ENCODE peak calls at places on chromosomes 11 and 22, in five cellular contexts. P, Z, C, W and I are unnamed samples. For H3K27me3, the result is how much of the 10 kb centered on the place peaks cover.

GRCh38 chr22:26713823-26714449 is 56.5 kb downstream of the MIAT start:
- DNase-seq in P (no peak), Z (no peak), C (no peak), W (no peak), I (no peak)

GRCh38 chr11:92707665-92708064 is 261.8 kb upstream of the MTNR1B start:
- DNase-seq in P (no peak), Z (no peak), C (no peak), W (no peak), I (no peak)

GRCh38 chr11:66080055-66080817 is 10.2 kb downstream of the PACS1 start:
- DNase-seq in P (peak), Z (peak), C (no peak), W (peak), I (no peak)

GRCh38 chr22:43018615-43019014 is 3.7 kb upstream of the PACSIN2 start:
- DNase-seq in P (no peak), Z (no peak), C (no peak), W (no peak), I (no peak)

GRCh38 chr22:49791682-49792081 is 36.0 kb downstream of the BRD1 start:
- DNase-seq in P (no peak), Z (no peak), C (no peak), W (no peak), I (no peak)

GRCh38 chr11:118629761-118630661 is 22.6 kb downstream of the PHLDB1 start:
- DNase-seq in P (no peak), Z (no peak), C (no peak), W (no peak), I (no peak)

GRCh38 chr11:124085583-124085982 is 29.7 kb upstream of the VWA5A start:
- DNase-seq in P (no peak), Z (no peak), C (no peak), W (peak), I (no peak)

GRCh38 chr22:37180531-37181231 is 7.4 kb downstream of the C1QTNF6 start:
- DNase-seq in P (no peak), Z (no peak), C (no peak), W (no peak), I (no peak)

GRCh38 chr11:114180301-114181055 is 115.7 kb upstream of the NNMT start:
- DNase-seq in P (no peak), Z (no peak), C (peak), W (no peak), I (no peak)

GRCh38 chr11:8363924-8364323 is 100.2 kb upstream of the LMO1 start:
- DNase-seq in P (no peak), Z (no peak), C (no peak), W (no peak), I (no peak)

GRCh38 chr11:38345286-38345685 is 1747.2 kb upstream of the RAG2 start:
- DNase-seq in P (no peak), Z (no peak), C (no peak), W (no peak), I (no peak)

GRCh38 chr11:62928011-62928410 is 6.8 kb upstream of the CHRM1 start:
- DNase-seq in P (no peak), Z (no peak), C (peak), W (no peak), I (no peak)

GRCh38 chr11:97502201-97502600 is 1112.4 kb downstream of the JRKL start:
- DNase-seq in P (no peak), Z (no peak), C (no peak), W (no peak), I (no peak)

GRCh38 chr11:65778901-65779668 is 1.7 kb downstream of the AP5B1 start:
- DNase-seq in P (no peak), Z (no peak), C (no peak), W (no peak), I (no peak)

DNA sequence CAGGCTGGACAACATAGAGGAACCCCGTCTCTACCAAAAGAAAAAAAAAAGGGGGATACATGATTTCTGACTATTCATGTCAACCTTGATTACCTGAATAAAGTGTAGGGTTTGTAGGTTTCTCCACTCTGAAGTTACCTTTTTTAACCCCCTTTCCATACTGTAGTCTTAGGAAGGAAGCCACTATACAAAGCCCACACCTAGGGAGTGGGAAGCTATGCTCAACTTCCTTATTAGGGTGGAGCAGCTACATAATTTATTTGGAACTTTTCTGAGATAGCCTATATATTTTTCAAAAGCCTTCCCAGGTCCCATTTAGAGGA is 579 bp upstream of the ATP6V1E1 start:
- DNase-seq in P (no peak), Z (no peak), C (no peak), W (no peak), I (no peak)
- H3K27me3 ChIP-seq in P (under half), Z (under half), C (under half), W (under half), I (under half)

GRCh38 chr22:35170716-35171697 is 86.3 kb upstream of the HMGXB4 start:
- DNase-seq in P (no peak), Z (no peak), C (no peak), W (no peak), I (no peak)
- TF ChIP-seq CTCF in P (no peak), Z (no peak), C (no peak), W (no peak), I (no peak)

DNA sequence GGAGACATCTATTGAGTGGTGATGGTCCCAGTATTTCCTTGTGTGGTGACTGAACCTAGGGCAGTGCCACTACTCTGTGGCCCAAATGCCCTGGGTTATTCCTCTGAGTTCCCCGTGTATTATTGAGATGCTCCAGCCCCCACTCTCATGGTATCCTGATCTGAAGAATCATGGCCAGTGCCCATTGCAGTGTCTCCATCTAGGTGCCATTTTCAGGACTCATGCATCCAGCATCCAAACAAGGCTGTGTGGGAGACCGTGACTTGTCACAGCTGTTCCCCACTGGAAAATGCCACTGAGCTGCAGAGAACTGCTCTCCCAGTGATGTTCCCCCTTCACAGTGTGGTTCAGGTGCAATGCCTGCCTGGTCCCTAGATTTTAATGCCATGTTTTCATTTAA is 24.7 kb downstream of the GGTLC2 start:
- DNase-seq in P (no peak), Z (no peak), C (no peak), W (no peak), I (no peak)
- H3K27me3 ChIP-seq in P (under half), Z (under half), C (half or more), W (under half), I (half or more)

GRCh38 chr11:46890665-46891064 is 27.7 kb downstream of the LRP4 start:
- DNase-seq in P (no peak), Z (no peak), C (no peak), W (peak), I (no peak)

GRCh38 chr11:46889251-46889650 is 29.1 kb downstream of the LRP4 start:
- DNase-seq in P (no peak), Z (no peak), C (no peak), W (no peak), I (no peak)

GRCh38 chr11:46888636-46889035 is 29.7 kb downstream of the LRP4 start:
- DNase-seq in P (no peak), Z (no peak), C (no peak), W (no peak), I (no peak)

GRCh38 chr11:46892109-46892508 is 26.2 kb downstream of the LRP4 start:
- DNase-seq in P (no peak), Z (no peak), C (no peak), W (no peak), I (no peak)

DNA sequence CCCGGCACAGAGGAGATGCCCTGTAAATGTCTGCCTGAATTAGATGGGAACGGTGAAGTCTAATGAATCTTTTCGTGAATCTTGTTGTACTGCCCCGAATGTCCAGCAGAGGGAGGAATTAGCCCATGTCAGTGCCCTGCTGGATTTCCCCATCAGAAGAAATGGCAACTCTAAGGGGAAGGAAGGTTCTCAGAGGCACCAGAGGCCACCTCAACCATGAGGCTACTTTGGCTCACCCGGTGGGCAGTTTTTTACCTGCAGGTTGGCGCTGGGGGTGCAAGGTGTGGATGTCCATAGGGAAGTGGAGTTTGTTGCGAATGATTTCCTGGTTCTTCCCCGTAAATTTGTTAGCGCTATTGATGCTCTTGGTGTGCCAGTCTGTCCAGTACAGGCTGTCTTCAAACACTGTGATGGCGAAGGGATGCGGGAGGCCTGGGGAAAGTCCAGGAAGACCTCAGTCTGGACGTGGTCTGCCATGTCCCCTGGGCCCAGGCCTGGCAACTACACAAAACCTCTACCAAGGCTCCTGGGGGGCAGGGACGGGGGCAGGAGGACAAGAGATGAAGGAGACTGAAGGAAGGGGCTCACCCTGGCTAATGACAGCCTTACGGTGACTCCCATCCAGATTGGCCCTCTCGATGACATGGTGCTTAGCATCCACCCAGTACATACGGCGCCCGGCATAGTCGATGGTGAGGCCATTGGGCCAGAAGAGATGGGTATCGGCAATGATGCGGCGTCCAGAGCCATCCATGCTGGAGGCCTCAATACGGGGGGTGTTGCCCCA is 28.5 kb downstream of the LRP4 start:
- DNase-seq in P (peak), Z (peak), C (peak), W (peak), I (peak)
- TF ChIP-seq CTCF in P (peak), Z (peak), C (peak), W (peak), I (peak)

GRCh38 chr11:17876827-17877226 is 136.0 kb downstream of the SERGEF start:
- DNase-seq in P (no peak), Z (no peak), C (no peak), W (no peak), I (no peak)
- H3K27me3 ChIP-seq in P (under half), Z (under half), C (under half), W (under half), I (under half)

GRCh38 chr11:116244889-116245288 is 527.9 kb downstream of the BUD13 start:
- DNase-seq in P (no peak), Z (no peak), C (no peak), W (no peak), I (no peak)

GRCh38 chr11:116255234-116255953 is 517.4 kb downstream of the BUD13 start:
- DNase-seq in P (no peak), Z (no peak), C (no peak), W (no peak), I (no peak)

GRCh38 chr11:116243975-116244374 is 528.8 kb downstream of the BUD13 start:
- DNase-seq in P (no peak), Z (no peak), C (no peak), W (no peak), I (no peak)

GRCh38 chr11:116244425-116244824 is 528.4 kb downstream of the BUD13 start:
- DNase-seq in P (no peak), Z (no peak), C (no peak), W (no peak), I (no peak)

DNA sequence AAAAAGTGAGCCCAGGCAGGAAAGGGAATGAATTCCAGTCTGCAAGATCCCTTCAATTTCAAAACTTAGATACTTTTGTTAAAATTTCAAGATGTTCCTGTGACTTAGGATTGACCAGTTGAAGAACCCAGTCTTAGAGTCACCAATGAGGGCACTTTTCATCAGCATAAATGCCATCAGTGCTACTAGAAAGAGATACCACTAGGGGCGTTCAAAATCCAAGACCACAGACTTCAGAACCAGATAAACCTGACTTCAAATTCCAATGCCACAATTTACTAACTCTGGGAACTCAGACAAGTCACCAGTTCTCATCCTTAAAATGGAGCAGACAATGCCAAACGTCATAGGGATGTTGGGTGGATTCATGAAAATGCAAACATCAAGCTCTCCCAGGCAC is 523.2 kb downstream of the BUD13 start:
- DNase-seq in P (no peak), Z (no peak), C (no peak), W (no peak), I (no peak)
- TF ChIP-seq CTCF in P (no peak), Z (no peak), C (no peak), W (no peak), I (no peak)

DNA sequence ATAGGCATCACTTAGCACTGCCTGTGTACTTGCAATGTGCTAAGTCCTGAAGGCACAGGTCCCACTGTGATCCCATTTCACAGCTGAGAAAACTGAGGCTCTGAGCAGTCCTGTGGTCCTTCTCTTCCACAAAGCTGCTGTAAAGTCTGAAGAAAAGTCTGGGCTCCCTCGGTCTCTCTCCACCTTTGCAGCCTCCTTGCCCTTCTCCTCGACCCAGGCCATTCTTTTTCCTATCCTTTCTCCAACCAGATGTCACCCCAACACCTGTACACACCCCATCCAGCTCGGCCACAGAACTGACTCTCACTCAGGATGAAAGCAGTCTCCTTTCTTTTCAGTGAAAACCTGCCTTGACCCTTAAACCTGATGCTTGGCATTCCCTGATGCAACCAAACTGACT is 42.6 kb upstream of the SYT13 start:
- DNase-seq in P (no peak), Z (no peak), C (no peak), W (no peak), I (no peak)
- H3K27me3 ChIP-seq in P (under half), Z (under half), C (under half), W (under half), I (under half)

GRCh38 chr11:67698247-67698646 is 23.8 kb upstream of the ALDH3B2 start:
- DNase-seq in P (no peak), Z (no peak), C (no peak), W (no peak), I (no peak)
- TF ChIP-seq CTCF in P (no peak), Z (no peak), C (no peak), W (no peak), I (no peak)

DNA sequence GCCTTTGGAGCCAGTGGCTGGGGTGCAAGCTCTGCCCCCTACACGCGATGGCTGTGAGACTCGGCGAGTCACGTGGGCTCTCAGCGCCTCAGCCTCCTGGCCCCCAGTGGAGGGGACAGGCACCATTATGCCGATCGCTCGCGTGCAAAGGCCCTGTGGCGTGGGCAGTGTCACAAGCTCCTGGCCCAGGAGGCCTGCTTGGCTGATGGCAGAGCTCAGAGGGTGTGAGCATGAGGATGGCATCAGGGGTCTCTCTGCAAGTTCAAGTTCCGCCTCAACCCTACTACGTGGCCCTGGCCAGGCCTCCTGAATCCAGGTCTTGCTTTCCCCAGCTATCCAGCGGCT is 90.8 kb upstream of the KCNQ1OT1 start:
- DNase-seq in P (no peak), Z (no peak), C (no peak), W (no peak), I (peak)
- H3K27me3 ChIP-seq in P (under half), Z (under half), C (under half), W (half or more), I (under half)